ENCODE peak calls at places on chromosomes 12 and 14, in four cellular contexts. One of them, this sample, is unnamed.

GRCh38 chr14:91113829-91114078 is at the start of gene DGLUCY:
- DNase-seq in Panc1: no peak
- DNase-seq in K562: peak
- DNase-seq in HCT116: no peak
- DNase-seq in this sample: no peak

GRCh38 chr12:75177997-75178396 is 31.6 kb downstream of the KCNC2 start:
- DNase-seq in HCT116: peak
- DNase-seq in Panc1: peak
- DNase-seq in K562: no peak
- DNase-seq in this sample: peak

GRCh38 chr14:80485764-80486163 is 274.5 kb upstream of the DIO2 start:
- DNase-seq in K562: no peak
- DNase-seq in HCT116: no peak
- DNase-seq in Panc1: no peak
- DNase-seq in this sample: no peak

GRCh38 chr12:1911598-1912575 is 6.6 kb downstream of the CACNA2D4 start:
- DNase-seq in K562: no peak
- DNase-seq in HCT116: no peak
- DNase-seq in Panc1: no peak
- DNase-seq in this sample: no peak

GRCh38 chr12:122459211-122459610 is 36.7 kb upstream of the CLIP1 start:
- DNase-seq in Panc1: no peak
- DNase-seq in K562: no peak
- DNase-seq in HCT116: no peak
- DNase-seq in this sample: no peak

GRCh38 chr12:1529862-1530591 is 64.4 kb downstream of the FBXL14 start:
- DNase-seq in K562: peak
- DNase-seq in HCT116: no peak
- DNase-seq in Panc1: no peak
- DNase-seq in this sample: no peak

GRCh38 chr12:67989184-67989965 is at the start of gene IFNG-AS1:
- DNase-seq in K562: no peak
- DNase-seq in HCT116: no peak
- DNase-seq in Panc1: no peak
- DNase-seq in this sample: no peak

GRCh38 chr14:37232907-37233481 is 35.3 kb downstream of the MIPOL1 start:
- DNase-seq in HCT116: peak
- DNase-seq in Panc1: no peak
- DNase-seq in K562: peak
- DNase-seq in this sample: peak

GRCh38 chr12:88207921-88208640 is 66.0 kb downstream of the TMTC3 start:
- DNase-seq in K562: no peak
- DNase-seq in Panc1: no peak
- DNase-seq in HCT116: no peak
- DNase-seq in this sample: no peak

GRCh38 chr14:57492859-57493258 is 798 bp downstream of the CCDC198 start:
- DNase-seq in HCT116: no peak
- DNase-seq in Panc1: no peak
- DNase-seq in K562: no peak
- DNase-seq in this sample: peak

GRCh38 chr14:65213316-65213715 is 111.0 kb upstream of the MAX start:
- DNase-seq in K562: no peak
- DNase-seq in Panc1: no peak
- DNase-seq in HCT116: no peak
- DNase-seq in this sample: no peak

GRCh38 chr14:55556929-55557623 is 22.9 kb upstream of the KTN1 start:
- DNase-seq in HCT116: peak
- DNase-seq in Panc1: no peak
- DNase-seq in K562: no peak
- DNase-seq in this sample: peak

GRCh38 chr12:43882578-43883178 is 46.8 kb downstream of the TMEM117 start:
- DNase-seq in Panc1: peak
- DNase-seq in K562: peak
- DNase-seq in HCT116: peak
- DNase-seq in this sample: peak

GRCh38 chr14:94646481-94646880 is 34.3 kb downstream of the SERPINA3 start:
- DNase-seq in K562: no peak
- DNase-seq in Panc1: no peak
- DNase-seq in HCT116: peak
- DNase-seq in this sample: no peak

GRCh38 chr14:22915886-22916521 is 2.9 kb downstream of the RBM23 start:
- DNase-seq in K562: no peak
- DNase-seq in HCT116: no peak
- DNase-seq in Panc1: no peak
- DNase-seq in this sample: peak

GRCh38 chr14:51138353-51139103 is 43.6 kb upstream of the TRIM9 start:
- DNase-seq in K562: no peak
- DNase-seq in Panc1: no peak
- DNase-seq in HCT116: no peak
- DNase-seq in this sample: no peak

GRCh38 chr14:105701456-105702274 is 175.3 kb downstream of the TMEM121 start:
- DNase-seq in K562: no peak
- DNase-seq in Panc1: no peak
- DNase-seq in HCT116: no peak
- DNase-seq in this sample: no peak

GRCh38 chr12:52278530-52278929 is 4.1 kb downstream of the KRT86 start:
- DNase-seq in HCT116: no peak
- DNase-seq in K562: no peak
- DNase-seq in Panc1: no peak
- DNase-seq in this sample: no peak

GRCh38 chr12:94585624-94586023 is 64.7 kb downstream of the TMCC3 start:
- DNase-seq in K562: no peak
- DNase-seq in HCT116: no peak
- DNase-seq in Panc1: no peak
- DNase-seq in this sample: no peak

GRCh38 chr14:68389973-68390372 is 402.9 kb downstream of the ZFP36L1 start:
- DNase-seq in Panc1: no peak
- DNase-seq in K562: no peak
- DNase-seq in HCT116: no peak
- DNase-seq in this sample: no peak

GRCh38 chr14:34087556-34087955 is 136.7 kb upstream of the EGLN3 start:
- DNase-seq in Panc1: no peak
- DNase-seq in HCT116: no peak
- DNase-seq in K562: no peak
- DNase-seq in this sample: no peak

GRCh38 chr12:24728366-24728765 is 220.5 kb downstream of the BCAT1 start:
- DNase-seq in Panc1: peak
- DNase-seq in HCT116: no peak
- DNase-seq in K562: no peak
- DNase-seq in this sample: peak

GRCh38 chr12:24955853-24956252 is 7.0 kb upstream of the BCAT1 start:
- DNase-seq in HCT116: no peak
- DNase-seq in K562: peak
- DNase-seq in Panc1: no peak
- DNase-seq in this sample: no peak

DNA sequence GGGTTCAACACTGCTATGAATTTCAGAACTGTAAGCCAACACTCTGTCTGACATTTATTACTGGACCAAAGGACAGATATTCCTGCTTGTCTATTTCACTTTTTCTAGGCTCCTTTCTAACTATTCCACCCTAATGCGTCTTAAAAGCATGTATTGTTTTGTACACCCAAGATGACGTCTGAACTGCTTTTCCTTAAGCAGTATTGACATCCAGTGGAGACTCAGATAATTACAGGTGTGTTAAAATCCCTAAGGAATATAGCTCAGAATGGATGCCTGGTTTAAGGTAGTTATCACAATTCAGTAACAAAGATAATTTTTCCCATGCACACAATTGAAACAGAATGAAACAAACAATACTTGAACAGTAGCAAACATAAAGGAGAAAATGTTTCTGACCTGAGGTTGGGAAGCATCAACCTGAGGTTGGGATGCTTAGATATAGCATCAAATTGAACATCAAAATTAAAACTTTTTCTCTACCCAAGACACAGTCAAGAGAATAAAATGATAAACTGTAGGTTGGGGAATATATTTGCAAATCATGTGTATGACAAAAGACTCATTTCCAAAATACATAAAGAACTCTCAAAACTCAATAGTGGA is 93.7 kb upstream of the PTPRR start:
- DNase-seq in HCT116: peak
- DNase-seq in K562: peak
- DNase-seq in Panc1: no peak
- DNase-seq in this sample: peak
- TF ChIP-seq TCF7L2 in HCT116: no peak
- TF ChIP-seq TCF7L2 in K562: no peak
- TF ChIP-seq TCF7L2 in Panc1: no peak
- TF ChIP-seq TCF7L2 in this sample: no peak

GRCh38 chr14:101845496-101845895 is 84.0 kb downstream of the PPP2R5C start:
- DNase-seq in K562: no peak
- DNase-seq in HCT116: no peak
- DNase-seq in Panc1: no peak
- DNase-seq in this sample: no peak

GRCh38 chr14:101844752-101845151 is 83.2 kb downstream of the PPP2R5C start:
- DNase-seq in Panc1: no peak
- DNase-seq in HCT116: no peak
- DNase-seq in K562: no peak
- DNase-seq in this sample: no peak

GRCh38 chr14:101843038-101843437 is 81.5 kb downstream of the PPP2R5C start:
- DNase-seq in HCT116: no peak
- DNase-seq in K562: no peak
- DNase-seq in Panc1: no peak
- DNase-seq in this sample: no peak

GRCh38 chr14:101844219-101844618 is 82.7 kb downstream of the PPP2R5C start:
- DNase-seq in Panc1: no peak
- DNase-seq in HCT116: no peak
- DNase-seq in K562: no peak
- DNase-seq in this sample: no peak

GRCh38 chr14:101843665-101844064 is 82.2 kb downstream of the PPP2R5C start:
- DNase-seq in HCT116: no peak
- DNase-seq in Panc1: no peak
- DNase-seq in K562: no peak
- DNase-seq in this sample: no peak
- TF ChIP-seq TCF7L2 in HCT116: no peak
- TF ChIP-seq TCF7L2 in Panc1: no peak
- TF ChIP-seq TCF7L2 in K562: no peak
- TF ChIP-seq TCF7L2 in this sample: no peak

GRCh38 chr12:13982010-13982409 is 608 bp upstream of the GRIN2B start:
- DNase-seq in K562: no peak
- DNase-seq in HCT116: peak
- DNase-seq in Panc1: no peak
- DNase-seq in this sample: no peak
- TF ChIP-seq TCF7L2 in K562: no peak
- TF ChIP-seq TCF7L2 in HCT116: no peak
- TF ChIP-seq TCF7L2 in Panc1: no peak
- TF ChIP-seq TCF7L2 in this sample: no peak

DNA sequence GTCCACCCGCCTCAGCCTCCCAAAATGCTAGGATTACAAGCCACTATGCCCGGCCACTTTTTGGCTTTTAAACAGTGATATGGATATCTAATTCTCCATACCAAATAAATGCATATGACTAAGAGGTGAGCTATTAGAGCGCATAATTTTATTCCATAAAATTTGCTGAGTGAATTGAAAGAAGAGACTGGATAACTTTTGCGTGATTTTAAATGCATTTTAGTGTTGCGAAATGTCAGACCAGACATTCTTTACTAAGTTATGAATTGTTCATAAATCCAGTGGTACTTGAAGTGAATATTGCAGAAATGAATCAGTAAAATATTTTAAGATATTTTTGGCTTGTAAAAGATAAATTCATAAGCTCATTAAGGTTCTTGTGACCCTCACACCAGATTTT is 50.9 kb upstream of the DIP2B start:
- DNase-seq in Panc1: no peak
- DNase-seq in K562: no peak
- DNase-seq in HCT116: no peak
- DNase-seq in this sample: no peak
- TF ChIP-seq TCF7L2 in Panc1: no peak
- TF ChIP-seq TCF7L2 in K562: no peak
- TF ChIP-seq TCF7L2 in HCT116: no peak
- TF ChIP-seq TCF7L2 in this sample: no peak